ENCODE peak calls at places on chromosomes 5 and 9, in ten cellular contexts. A is GOT3; G is HTR-8/SVneo; Y is BE2C; S is activated T-cell treated with anti-CD3 and anti-CD28 coated beads for 48 hours; I is activated CD4-positive, alpha-beta T cell treated with anti-CD3 and anti-CD28 coated beads, Interleukin-2, amount 10 ng/mL, durations not matched to agents 7 days and 5 days; X is AG08395; F is Karpas-422; L is GM04504; C is NCI-H774. K is an unnamed sample.

GRCh38 chr5:82004511-82004910 is 32.7 kb downstream of the ATG10 start:
- DNase-seq in X (no peak), A (no peak), I (no peak), S (no peak), F (no peak), G (no peak), Y (no peak), L (peak; percentile 12), C (no peak), K (no peak)

GRCh38 chr9:101165131-101165530 is 136.6 kb downstream of the PLPPR1 start:
- DNase-seq in I (no peak), S (no peak), A (no peak), C (no peak), Y (no peak), F (no peak), X (no peak), L (no peak), G (no peak), K (no peak)

GRCh38 chr5:95996904-95997751 is 35.5 kb upstream of the ELL2 start:
- DNase-seq in X (no peak), A (no peak), L (no peak), Y (no peak), S (no peak), C (no peak), I (no peak), F (peak; percentile 34), G (no peak), K (no peak)

GRCh38 chr9:130927995-130928900 is 10.8 kb downstream of the FIBCD1 start:
- DNase-seq in S (no peak), G (peak; percentile 78), C (no peak), F (no peak), L (no peak), I (no peak), Y (peak; percentile 88), A (no peak), X (peak; percentile 43), K (no peak)

GRCh38 chr5:59842999-59843398 is 50.5 kb downstream of the PDE4D start:
- DNase-seq in A (no peak), S (no peak), I (no peak), L (no peak), F (no peak), X (no peak), G (no peak), C (no peak), Y (no peak), K (no peak)

GRCh38 chr5:157855404-157855994 is 3.4 kb downstream of the CLINT1 start:
- DNase-seq in Y (peak; percentile 69), F (peak; percentile 48), L (no peak), G (peak; percentile 53), A (no peak), S (no peak), I (peak; percentile 19), X (peak; percentile 64), C (no peak), K (peak; percentile 19)

GRCh38 chr9:77793909-77794308 is 145.8 kb upstream of the GNA14 start:
- DNase-seq in G (no peak), C (no peak), I (no peak), F (no peak), Y (no peak), S (no peak), L (peak; percentile 60), X (peak; percentile 35), A (no peak), K (no peak)

GRCh38 chr9:129006328-129007034 is 21.6 kb downstream of the SH3GLB2 start:
- DNase-seq in G (peak; percentile 70), I (peak; percentile 61), A (no peak), C (peak; percentile 26), X (peak; percentile 90), S (peak; percentile 30), Y (peak; percentile 84), F (peak; percentile 90), L (peak; percentile 53), K (no peak)

GRCh38 chr9:76519027-76519835 is 60.2 kb downstream of the GCNT1 start:
- DNase-seq in Y (no peak), C (no peak), G (peak; percentile 37), F (no peak), L (no peak), S (no peak), X (no peak), A (no peak), I (no peak), K (no peak)

GRCh38 chr5:55441954-55442353 is 92.8 kb downstream of the PLPP1 start:
- DNase-seq in Y (no peak), I (no peak), F (no peak), A (no peak), L (no peak), G (no peak), C (no peak), S (no peak), X (no peak), K (no peak)

GRCh38 chr9:79799691-79800345 is 228.1 kb downstream of the TLE4 start:
- DNase-seq in G (no peak), F (no peak), L (no peak), Y (no peak), I (no peak), X (no peak), A (no peak), C (no peak), S (no peak), K (no peak)

GRCh38 chr5:114243281-114243982 is 118.4 kb upstream of the KCNN2 start:
- DNase-seq in C (no peak), A (no peak), Y (no peak), L (no peak), F (no peak), G (peak; percentile 12), I (no peak), X (no peak), S (no peak), K (no peak)

GRCh38 chr9:92714016-92714415 is 44.1 kb upstream of the IPPK start:
- DNase-seq in F (no peak), Y (no peak), A (no peak), X (no peak), C (no peak), S (no peak), L (no peak), I (no peak), G (no peak), K (no peak)

GRCh38 chr5:67807116-67807888 is 408.3 kb upstream of the PIK3R1 start:
- DNase-seq in X (no peak), C (no peak), I (no peak), L (no peak), F (no peak), A (no peak), S (no peak), Y (no peak), G (no peak), K (no peak)

GRCh38 chr9:98635374-98635773 is 73.4 kb downstream of the GABBR2 start:
- DNase-seq in S (no peak), F (no peak), L (no peak), G (no peak), I (no peak), Y (no peak), C (no peak), X (no peak), A (no peak), K (no peak)

GRCh38 chr5:173045481-173045880 is 10.7 kb upstream of the CREBRF start:
- DNase-seq in C (no peak), L (no peak), X (no peak), F (no peak), I (no peak), Y (no peak), G (no peak), A (no peak), S (no peak), K (no peak)

GRCh38 chr9:136098844-136099243 is 3.8 kb upstream of the NACC2 start:
- DNase-seq in L (no peak), A (no peak), I (no peak), Y (no peak), S (no peak), C (no peak), F (no peak), G (no peak), X (no peak), K (no peak)

GRCh38 chr9:126144215-126144614 is 182.4 kb upstream of the MVB12B start:
- DNase-seq in I (no peak), F (no peak), X (no peak), A (no peak), S (no peak), L (no peak), G (no peak), C (no peak), Y (no peak), K (no peak)

GRCh38 chr5:68252678-68253520 is 37.3 kb downstream of the PIK3R1 start:
- DNase-seq in A (no peak), I (peak; percentile 46), F (peak; percentile 72), C (no peak), G (peak; percentile 69), Y (peak; percentile 77), S (peak; percentile 27), L (no peak), X (peak; percentile 76), K (peak; percentile 49)

GRCh38 chr5:78563621-78564020 is 85.0 kb downstream of the LHFPL2 start:
- DNase-seq in G (no peak), C (no peak), L (no peak), S (no peak), Y (no peak), I (no peak), X (no peak), F (no peak), A (no peak), K (no peak)

GRCh38 chr5:88058625-88059024 is 210.0 kb downstream of the TMEM161B start:
- DNase-seq in A (no peak), X (no peak), Y (no peak), I (no peak), S (no peak), C (no peak), F (no peak), G (no peak), L (no peak), K (no peak)

GRCh38 chr9:16873131-16873787 is 2.8 kb upstream of the BNC2 start:
- DNase-seq in X (no peak), L (peak; percentile 50), I (no peak), Y (no peak), A (no peak), C (no peak), S (no peak), G (no peak), F (no peak), K (no peak)

GRCh38 chr9:81787747-81788632 is 98.6 kb upstream of the TLE1 start:
- DNase-seq in X (peak; percentile 95), I (no peak), Y (no peak), C (no peak), S (no peak), G (peak; percentile 78), A (peak; percentile 59), L (peak; percentile 95), F (no peak), K (no peak)

GRCh38 chr5:64210866-64211265 is 45.2 kb downstream of the RNF180 start:
- DNase-seq in G (peak; percentile 14), A (no peak), X (peak; percentile 61), L (peak; percentile 72), S (no peak), I (no peak), Y (no peak), F (no peak), C (no peak), K (no peak)

GRCh38 chr5:103174147-103174546 is 54.0 kb downstream of the PPIP5K2 start:
- DNase-seq in G (no peak), L (no peak), C (no peak), X (no peak), I (no peak), A (no peak), F (no peak), Y (no peak), S (no peak), K (no peak)

GRCh38 chr5:146331257-146331822 is 7.3 kb upstream of the POU4F3 start:
- DNase-seq in C (no peak), F (no peak), G (no peak), X (no peak), S (no peak), L (no peak), I (no peak), Y (no peak), A (no peak), K (no peak)

GRCh38 chr9:68462004-68462775 is 78.5 kb downstream of the TMEM252 start:
- DNase-seq in X (no peak), G (no peak), I (no peak), Y (no peak), C (no peak), A (no peak), L (no peak), F (no peak), S (no peak), K (no peak)

GRCh38 chr5:72465601-72466563 is 41.3 kb downstream of the ZNF366 start:
- DNase-seq in Y (no peak), I (no peak), S (no peak), F (no peak), G (no peak), X (no peak), A (no peak), L (no peak), C (no peak), K (peak; percentile 18)

K was measured in GDM1.